ENCODE peak calls at places on chromosomes 1 and 21, in nine cellular contexts. One of them, this sample, is unnamed.
A peak's percentile ranks its signal among the peaks of the same experiment; 100 is the strongest.

GRCh38 chr1:89198081-89198480 is 661 bp downstream of the GBP4 start:
- DNase-seq in esophagus squamous epithelium: no peak
- DNase-seq in breast epithelium: no peak
- DNase-seq in BJ: no peak
- DNase-seq in cardiac muscle cell: peak; percentile 38
- DNase-seq in IMR-90: no peak
- DNase-seq in OCI-LY7: no peak
- DNase-seq in endodermal cell: peak; percentile 53
- DNase-seq in right atrium auricular region: no peak
- DNase-seq in this sample: no peak

GRCh38 chr1:232250838-232251237 is 379.1 kb downstream of the SIPA1L2 start:
- DNase-seq in right atrium auricular region: no peak
- DNase-seq in esophagus squamous epithelium: no peak
- DNase-seq in endodermal cell: peak; percentile 61
- DNase-seq in IMR-90: no peak
- DNase-seq in breast epithelium: no peak
- DNase-seq in OCI-LY7: no peak
- DNase-seq in cardiac muscle cell: no peak
- DNase-seq in BJ: no peak
- DNase-seq in this sample: no peak

GRCh38 chr1:2382621-2383361 is 8.6 kb downstream of the MORN1 start:
- DNase-seq in cardiac muscle cell: peak; percentile 54
- DNase-seq in right atrium auricular region: no peak
- DNase-seq in esophagus squamous epithelium: no peak
- DNase-seq in breast epithelium: no peak
- DNase-seq in OCI-LY7: peak; percentile 33
- DNase-seq in BJ: no peak
- DNase-seq in endodermal cell: peak; percentile 93
- DNase-seq in IMR-90: no peak
- DNase-seq in this sample: no peak

GRCh38 chr1:184752656-184753055 is 2.0 kb downstream of the EDEM3 start:
- DNase-seq in esophagus squamous epithelium: no peak
- DNase-seq in OCI-LY7: no peak
- DNase-seq in endodermal cell: no peak
- DNase-seq in IMR-90: no peak
- DNase-seq in cardiac muscle cell: no peak
- DNase-seq in right atrium auricular region: no peak
- DNase-seq in BJ: no peak
- DNase-seq in breast epithelium: no peak
- DNase-seq in this sample: no peak

GRCh38 chr1:17601643-17602382 is 62.3 kb downstream of the ARHGEF10L start:
- DNase-seq in breast epithelium: no peak
- DNase-seq in right atrium auricular region: no peak
- DNase-seq in endodermal cell: peak; percentile 76
- DNase-seq in cardiac muscle cell: peak; percentile 49
- DNase-seq in BJ: no peak
- DNase-seq in IMR-90: no peak
- DNase-seq in esophagus squamous epithelium: no peak
- DNase-seq in OCI-LY7: no peak
- DNase-seq in this sample: no peak

GRCh38 chr1:40919475-40920011 is 57.4 kb upstream of the CITED4 start:
- DNase-seq in endodermal cell: no peak
- DNase-seq in OCI-LY7: no peak
- DNase-seq in esophagus squamous epithelium: no peak
- DNase-seq in right atrium auricular region: no peak
- DNase-seq in cardiac muscle cell: no peak
- DNase-seq in IMR-90: no peak
- DNase-seq in BJ: no peak
- DNase-seq in breast epithelium: peak; percentile 88
- DNase-seq in this sample: no peak

GRCh38 chr1:160607051-160608032 is 28.0 kb upstream of the CD84 start:
- DNase-seq in BJ: peak; percentile 4
- DNase-seq in IMR-90: peak; percentile 77
- DNase-seq in esophagus squamous epithelium: no peak
- DNase-seq in right atrium auricular region: peak; percentile 70
- DNase-seq in OCI-LY7: peak; percentile 93
- DNase-seq in breast epithelium: no peak
- DNase-seq in cardiac muscle cell: peak; percentile 79
- DNase-seq in endodermal cell: peak; percentile 71
- DNase-seq in this sample: peak; percentile 55

GRCh38 chr1:11967028-11967547 is 13.2 kb upstream of the MFN2 start:
- DNase-seq in esophagus squamous epithelium: no peak
- DNase-seq in cardiac muscle cell: peak; percentile 60
- DNase-seq in OCI-LY7: peak; percentile 83
- DNase-seq in IMR-90: no peak
- DNase-seq in right atrium auricular region: no peak
- DNase-seq in endodermal cell: peak; percentile 94
- DNase-seq in BJ: no peak
- DNase-seq in breast epithelium: no peak
- DNase-seq in this sample: no peak

GRCh38 chr1:109240158-109241152 is 8.9 kb upstream of the CELSR2 start:
- DNase-seq in cardiac muscle cell: no peak
- DNase-seq in esophagus squamous epithelium: no peak
- DNase-seq in IMR-90: peak; percentile 71
- DNase-seq in right atrium auricular region: peak; percentile 65
- DNase-seq in OCI-LY7: peak; percentile 37
- DNase-seq in BJ: peak; percentile 21
- DNase-seq in breast epithelium: peak; percentile 80
- DNase-seq in endodermal cell: peak; percentile 79
- DNase-seq in this sample: no peak

GRCh38 chr1:1157914-1158710 is 15.6 kb upstream of the TTLL10 start:
- DNase-seq in cardiac muscle cell: no peak
- DNase-seq in OCI-LY7: peak; percentile 27
- DNase-seq in esophagus squamous epithelium: no peak
- DNase-seq in breast epithelium: no peak
- DNase-seq in endodermal cell: peak; percentile 82
- DNase-seq in BJ: no peak
- DNase-seq in right atrium auricular region: peak; percentile 65
- DNase-seq in IMR-90: no peak
- DNase-seq in this sample: no peak

DNA sequence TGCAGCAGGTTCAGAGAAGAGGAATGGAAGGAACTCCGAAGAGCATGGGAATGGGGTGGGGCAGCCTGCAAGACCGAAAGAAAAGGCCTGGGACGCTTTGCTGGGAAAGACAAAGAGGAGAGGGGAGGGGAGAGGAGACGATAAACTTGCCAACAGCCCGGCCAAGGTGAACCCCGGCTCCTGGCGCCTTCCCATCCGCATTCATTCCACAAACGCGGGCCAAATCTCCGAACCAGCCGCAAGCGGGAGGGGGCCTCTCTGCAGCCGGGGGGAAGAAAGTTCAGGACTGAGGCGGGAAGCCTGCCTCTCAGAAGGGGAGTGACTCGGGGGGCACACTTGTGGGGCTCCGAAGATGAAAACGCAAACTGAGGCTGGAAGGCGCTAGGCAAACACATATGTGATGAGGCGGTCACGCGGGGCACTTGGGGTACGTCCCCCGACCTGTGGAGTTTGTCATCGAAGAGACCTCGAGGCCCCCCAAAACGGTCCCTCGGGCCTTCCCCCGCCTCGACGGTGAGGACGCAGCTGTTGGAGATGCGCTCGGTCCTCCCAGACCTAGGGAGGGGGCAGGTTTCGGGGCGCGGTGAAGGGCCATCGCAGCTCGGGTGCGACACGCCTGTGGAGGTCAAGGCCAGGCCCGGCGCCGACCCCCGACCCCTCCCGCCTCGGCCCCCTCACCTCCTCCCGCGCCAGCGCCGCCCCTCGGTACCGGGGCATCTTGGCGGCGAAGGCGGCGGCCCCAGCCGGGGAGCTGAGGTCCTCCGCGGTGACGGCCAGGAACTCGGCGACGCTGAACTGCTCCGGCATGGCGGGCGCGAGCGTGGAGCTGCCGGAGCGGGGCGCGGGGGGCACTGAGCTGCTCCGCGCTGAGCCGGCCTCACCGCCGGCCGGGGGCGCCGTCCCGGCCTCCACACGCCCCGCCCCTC is at the start of gene ASAP3:
- DNase-seq in IMR-90: peak; percentile 41
- DNase-seq in cardiac muscle cell: peak; percentile 63
- DNase-seq in esophagus squamous epithelium: no peak
- DNase-seq in breast epithelium: no peak
- DNase-seq in OCI-LY7: no peak
- DNase-seq in BJ: no peak
- DNase-seq in right atrium auricular region: no peak
- DNase-seq in endodermal cell: peak; percentile 88
- DNase-seq in this sample: no peak
- TF ChIP-seq CTCF in IMR-90: peak; percentile 26
- TF ChIP-seq CTCF in cardiac muscle cell: peak; percentile 8
- TF ChIP-seq CTCF in esophagus squamous epithelium: no peak
- TF ChIP-seq CTCF in breast epithelium: no peak
- TF ChIP-seq CTCF in OCI-LY7: peak; percentile 45
- TF ChIP-seq CTCF in BJ: peak; percentile 33
- TF ChIP-seq CTCF in right atrium auricular region: peak; percentile 43
- TF ChIP-seq CTCF in endodermal cell: peak; percentile 56
- TF ChIP-seq CTCF in this sample: peak; percentile 14

GRCh38 chr1:91503975-91504530 is 3.4 kb downstream of the CDC7 start:
- DNase-seq in breast epithelium: no peak
- DNase-seq in esophagus squamous epithelium: no peak
- DNase-seq in endodermal cell: no peak
- DNase-seq in cardiac muscle cell: no peak
- DNase-seq in BJ: no peak
- DNase-seq in right atrium auricular region: no peak
- DNase-seq in IMR-90: no peak
- DNase-seq in OCI-LY7: no peak
- DNase-seq in this sample: no peak
- H3K4me3 ChIP-seq in breast epithelium: no peak overlapping the region
- H3K4me3 ChIP-seq in esophagus squamous epithelium: no peak overlapping the region
- H3K4me3 ChIP-seq in endodermal cell: no peak overlapping the region
- H3K4me3 ChIP-seq in cardiac muscle cell: no peak overlapping the region
- H3K4me3 ChIP-seq in BJ: no peak overlapping the region
- H3K4me3 ChIP-seq in right atrium auricular region: no peak overlapping the region
- H3K4me3 ChIP-seq in IMR-90: no peak overlapping the region
- H3K4me3 ChIP-seq in OCI-LY7: no peak overlapping the region
- H3K4me3 ChIP-seq in this sample: no peak overlapping the region

GRCh38 chr1:23290811-23291565 is 53.1 kb downstream of the HNRNPR start:
- DNase-seq in endodermal cell: no peak
- DNase-seq in IMR-90: no peak
- DNase-seq in breast epithelium: no peak
- DNase-seq in cardiac muscle cell: no peak
- DNase-seq in OCI-LY7: no peak
- DNase-seq in BJ: no peak
- DNase-seq in right atrium auricular region: no peak
- DNase-seq in esophagus squamous epithelium: no peak
- DNase-seq in this sample: no peak
- TF ChIP-seq CTCF in endodermal cell: no peak
- TF ChIP-seq CTCF in IMR-90: no peak
- TF ChIP-seq CTCF in breast epithelium: no peak
- TF ChIP-seq CTCF in cardiac muscle cell: no peak
- TF ChIP-seq CTCF in OCI-LY7: peak; percentile 26
- TF ChIP-seq CTCF in BJ: no peak
- TF ChIP-seq CTCF in right atrium auricular region: no peak
- TF ChIP-seq CTCF in esophagus squamous epithelium: no peak
- TF ChIP-seq CTCF in this sample: no peak

DNA sequence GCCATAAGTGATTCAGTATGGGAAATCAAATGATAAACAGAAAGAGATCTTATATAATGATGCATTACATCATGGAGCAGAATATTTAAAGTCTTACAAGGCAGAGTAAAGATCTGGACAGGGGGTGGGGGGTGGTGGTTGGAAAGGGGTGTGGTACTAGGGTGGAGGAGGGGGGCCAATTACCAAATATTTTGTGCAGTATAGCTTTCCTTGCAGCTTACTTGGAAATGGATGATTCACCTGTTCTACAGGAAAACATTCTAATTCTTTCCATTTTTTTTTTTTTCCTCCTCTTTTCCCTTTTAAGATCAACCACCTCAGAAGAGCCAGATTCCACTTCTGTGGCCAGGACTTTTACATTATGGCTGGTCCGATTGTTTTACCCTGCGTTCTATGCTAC is 859.3 kb downstream of the USP25 start:
- DNase-seq in BJ: no peak
- DNase-seq in OCI-LY7: no peak
- DNase-seq in breast epithelium: no peak
- DNase-seq in right atrium auricular region: no peak
- DNase-seq in cardiac muscle cell: no peak
- DNase-seq in IMR-90: no peak
- DNase-seq in esophagus squamous epithelium: no peak
- DNase-seq in endodermal cell: no peak
- DNase-seq in this sample: no peak
- H3K4me3 ChIP-seq in BJ: no peak overlapping the region
- H3K4me3 ChIP-seq in OCI-LY7: no peak overlapping the region
- H3K4me3 ChIP-seq in breast epithelium: peak overlapping the region; percentile 53
- H3K4me3 ChIP-seq in right atrium auricular region: no peak overlapping the region
- H3K4me3 ChIP-seq in cardiac muscle cell: no peak overlapping the region
- H3K4me3 ChIP-seq in IMR-90: no peak overlapping the region
- H3K4me3 ChIP-seq in esophagus squamous epithelium: no peak overlapping the region
- H3K4me3 ChIP-seq in endodermal cell: no peak overlapping the region
- H3K4me3 ChIP-seq in this sample: peak overlapping the region; percentile 40

GRCh38 chr1:239707615-239708014 is 321.2 kb downstream of the CHRM3 start:
- DNase-seq in cardiac muscle cell: no peak
- DNase-seq in endodermal cell: no peak
- DNase-seq in breast epithelium: no peak
- DNase-seq in IMR-90: no peak
- DNase-seq in OCI-LY7: no peak
- DNase-seq in esophagus squamous epithelium: no peak
- DNase-seq in right atrium auricular region: no peak
- DNase-seq in BJ: no peak
- DNase-seq in this sample: no peak
- TF ChIP-seq CTCF in cardiac muscle cell: no peak
- TF ChIP-seq CTCF in endodermal cell: no peak
- TF ChIP-seq CTCF in breast epithelium: no peak
- TF ChIP-seq CTCF in IMR-90: no peak
- TF ChIP-seq CTCF in OCI-LY7: no peak
- TF ChIP-seq CTCF in esophagus squamous epithelium: no peak
- TF ChIP-seq CTCF in right atrium auricular region: no peak
- TF ChIP-seq CTCF in BJ: no peak
- TF ChIP-seq CTCF in this sample: no peak

GRCh38 chr1:234772345-234773147 is 162.6 kb upstream of the IRF2BP2 start:
- DNase-seq in IMR-90: peak; percentile 99
- DNase-seq in right atrium auricular region: peak; percentile 84
- DNase-seq in OCI-LY7: peak; percentile 88
- DNase-seq in esophagus squamous epithelium: peak; percentile 31
- DNase-seq in breast epithelium: peak; percentile 58
- DNase-seq in cardiac muscle cell: peak; percentile 50
- DNase-seq in BJ: peak; percentile 96
- DNase-seq in endodermal cell: peak; percentile 79
- DNase-seq in this sample: peak; percentile 97
- H3K4me3 ChIP-seq in IMR-90: no peak overlapping the region
- H3K4me3 ChIP-seq in right atrium auricular region: no peak overlapping the region
- H3K4me3 ChIP-seq in OCI-LY7: peak overlapping the region; percentile 39
- H3K4me3 ChIP-seq in esophagus squamous epithelium: no peak overlapping the region
- H3K4me3 ChIP-seq in breast epithelium: no peak overlapping the region
- H3K4me3 ChIP-seq in cardiac muscle cell: no peak overlapping the region
- H3K4me3 ChIP-seq in BJ: no peak overlapping the region
- H3K4me3 ChIP-seq in endodermal cell: no peak overlapping the region
- H3K4me3 ChIP-seq in this sample: no peak overlapping the region